ENCODE peak calls at places on chromosomes 16 and 17, in four cellular contexts. One of them, this sample, is unnamed.

GRCh38 chr16:15775663-15776304 is 81.0 kb downstream of the MYH11 start:
- DNase-seq in heart left ventricle: no peak
- DNase-seq in CD8-positive, alpha-beta memory T cell: no peak
- DNase-seq in dorsolateral prefrontal cortex: no peak
- DNase-seq in this sample: no peak

GRCh38 chr17:33459078-33459940 is 166.2 kb upstream of the ASIC2 start:
- DNase-seq in heart left ventricle: no peak
- DNase-seq in CD8-positive, alpha-beta memory T cell: no peak
- DNase-seq in dorsolateral prefrontal cortex: no peak
- DNase-seq in this sample: no peak

GRCh38 chr17:50659220-50659619 is 24.5 kb downstream of the ABCC3 start:
- DNase-seq in heart left ventricle: no peak
- DNase-seq in CD8-positive, alpha-beta memory T cell: no peak
- DNase-seq in dorsolateral prefrontal cortex: no peak
- DNase-seq in this sample: no peak

GRCh38 chr16:23391381-23392222 is 61.4 kb downstream of the COG7 start:
- DNase-seq in heart left ventricle: no peak
- DNase-seq in CD8-positive, alpha-beta memory T cell: peak
- DNase-seq in dorsolateral prefrontal cortex: no peak
- DNase-seq in this sample: no peak

GRCh38 chr16:15521390-15521757 is 87.0 kb downstream of the BMERB1 start:
- DNase-seq in heart left ventricle: no peak
- DNase-seq in CD8-positive, alpha-beta memory T cell: no peak
- DNase-seq in dorsolateral prefrontal cortex: no peak
- DNase-seq in this sample: no peak

GRCh38 chr17:3695723-3696411 is at the start of gene P2RX5:
- DNase-seq in heart left ventricle: no peak
- DNase-seq in CD8-positive, alpha-beta memory T cell: peak
- DNase-seq in dorsolateral prefrontal cortex: no peak
- DNase-seq in this sample: no peak

GRCh38 chr16:30902070-30902972 is 5.9 kb downstream of the CTF1 start:
- DNase-seq in heart left ventricle: peak
- DNase-seq in CD8-positive, alpha-beta memory T cell: peak
- DNase-seq in dorsolateral prefrontal cortex: peak
- DNase-seq in this sample: no peak

GRCh38 chr17:3012926-3013581 is 50.4 kb downstream of the OR1D5 start:
- DNase-seq in heart left ventricle: peak
- DNase-seq in CD8-positive, alpha-beta memory T cell: peak
- DNase-seq in dorsolateral prefrontal cortex: peak
- DNase-seq in this sample: no peak

GRCh38 chr16:60945225-60945624 is 1091.0 kb downstream of the CDH8 start:
- DNase-seq in heart left ventricle: no peak
- DNase-seq in CD8-positive, alpha-beta memory T cell: no peak
- DNase-seq in dorsolateral prefrontal cortex: no peak
- DNase-seq in this sample: no peak

GRCh38 chr17:67700037-67700436 is 17.7 kb upstream of the NOL11 start:
- DNase-seq in heart left ventricle: no peak
- DNase-seq in CD8-positive, alpha-beta memory T cell: no peak
- DNase-seq in dorsolateral prefrontal cortex: no peak
- DNase-seq in this sample: no peak

GRCh38 chr17:21027031-21027430 is 15.8 kb downstream of the USP22 start:
- DNase-seq in heart left ventricle: no peak
- DNase-seq in CD8-positive, alpha-beta memory T cell: no peak
- DNase-seq in dorsolateral prefrontal cortex: no peak
- DNase-seq in this sample: no peak

GRCh38 chr17:38619451-38619795 is 13.7 kb upstream of the SRCIN1 start:
- DNase-seq in heart left ventricle: no peak
- DNase-seq in CD8-positive, alpha-beta memory T cell: no peak
- DNase-seq in dorsolateral prefrontal cortex: no peak
- DNase-seq in this sample: no peak

GRCh38 chr17:7306911-7307685 is at the start of gene EIF5A:
- DNase-seq in heart left ventricle: peak
- DNase-seq in CD8-positive, alpha-beta memory T cell: peak
- DNase-seq in dorsolateral prefrontal cortex: peak
- DNase-seq in this sample: peak

GRCh38 chr17:75878174-75878998 is at the start of gene TRIM47:
- DNase-seq in heart left ventricle: peak
- DNase-seq in CD8-positive, alpha-beta memory T cell: no peak
- DNase-seq in dorsolateral prefrontal cortex: peak
- DNase-seq in this sample: no peak

GRCh38 chr17:21549107-21549687 is 143.1 kb upstream of the KCNJ18 start:
- DNase-seq in heart left ventricle: no peak
- DNase-seq in CD8-positive, alpha-beta memory T cell: no peak
- DNase-seq in dorsolateral prefrontal cortex: no peak
- DNase-seq in this sample: no peak

GRCh38 chr16:66551362-66551761 is 1.0 kb upstream of the CKLF start:
- DNase-seq in heart left ventricle: no peak
- DNase-seq in CD8-positive, alpha-beta memory T cell: peak
- DNase-seq in dorsolateral prefrontal cortex: no peak
- DNase-seq in this sample: no peak

GRCh38 chr17:57881783-57882291 is 32.0 kb upstream of the MRPS23 start:
- DNase-seq in heart left ventricle: peak
- DNase-seq in CD8-positive, alpha-beta memory T cell: no peak
- DNase-seq in dorsolateral prefrontal cortex: no peak
- DNase-seq in this sample: no peak

GRCh38 chr16:79592150-79592549 is 8.4 kb downstream of the MAF start:
- DNase-seq in heart left ventricle: no peak
- DNase-seq in CD8-positive, alpha-beta memory T cell: no peak
- DNase-seq in dorsolateral prefrontal cortex: no peak
- DNase-seq in this sample: no peak

GRCh38 chr17:50047488-50048126 is 8.3 kb upstream of the ITGA3 start:
- DNase-seq in heart left ventricle: peak
- DNase-seq in CD8-positive, alpha-beta memory T cell: no peak
- DNase-seq in dorsolateral prefrontal cortex: peak
- DNase-seq in this sample: no peak

GRCh38 chr16:50160495-50161164 is 7.5 kb downstream of the TENT4B start:
- DNase-seq in heart left ventricle: no peak
- DNase-seq in CD8-positive, alpha-beta memory T cell: no peak
- DNase-seq in dorsolateral prefrontal cortex: no peak
- DNase-seq in this sample: no peak

GRCh38 chr16:4316732-4317461 is 1.0 kb downstream of the GLIS2 start:
- DNase-seq in heart left ventricle: peak
- DNase-seq in CD8-positive, alpha-beta memory T cell: no peak
- DNase-seq in dorsolateral prefrontal cortex: peak
- DNase-seq in this sample: no peak

GRCh38 chr17:61251939-61252865 is 147.4 kb upstream of the TBX2 start:
- DNase-seq in heart left ventricle: peak
- DNase-seq in CD8-positive, alpha-beta memory T cell: no peak
- DNase-seq in dorsolateral prefrontal cortex: peak
- DNase-seq in this sample: peak

GRCh38 chr17:41893384-41893783 is 25.4 kb downstream of the ACLY start:
- DNase-seq in heart left ventricle: no peak
- DNase-seq in CD8-positive, alpha-beta memory T cell: no peak
- DNase-seq in dorsolateral prefrontal cortex: no peak
- DNase-seq in this sample: no peak
- H3K4me3 ChIP-seq in heart left ventricle: no peak
- H3K4me3 ChIP-seq in CD8-positive, alpha-beta memory T cell: no peak
- H3K4me3 ChIP-seq in dorsolateral prefrontal cortex: no peak
- H3K4me3 ChIP-seq in this sample: no peak

GRCh38 chr16:47134550-47134949 is 9.2 kb downstream of the NETO2 start:
- DNase-seq in heart left ventricle: no peak
- DNase-seq in CD8-positive, alpha-beta memory T cell: no peak
- DNase-seq in dorsolateral prefrontal cortex: no peak
- DNase-seq in this sample: no peak

GRCh38 chr16:47139561-47140185 is 4.1 kb downstream of the NETO2 start:
- DNase-seq in heart left ventricle: no peak
- DNase-seq in CD8-positive, alpha-beta memory T cell: no peak
- DNase-seq in dorsolateral prefrontal cortex: no peak
- DNase-seq in this sample: no peak

GRCh38 chr16:47132310-47132709 is 11.4 kb downstream of the NETO2 start:
- DNase-seq in heart left ventricle: no peak
- DNase-seq in CD8-positive, alpha-beta memory T cell: no peak
- DNase-seq in dorsolateral prefrontal cortex: no peak
- DNase-seq in this sample: no peak

GRCh38 chr16:47140686-47141085 is 3.1 kb downstream of the NETO2 start:
- DNase-seq in heart left ventricle: no peak
- DNase-seq in CD8-positive, alpha-beta memory T cell: no peak
- DNase-seq in dorsolateral prefrontal cortex: no peak
- DNase-seq in this sample: no peak

GRCh38 chr16:47136101-47136820 is 7.5 kb downstream of the NETO2 start:
- DNase-seq in heart left ventricle: no peak
- DNase-seq in CD8-positive, alpha-beta memory T cell: no peak
- DNase-seq in dorsolateral prefrontal cortex: no peak
- DNase-seq in this sample: no peak
- H3K4me3 ChIP-seq in heart left ventricle: no peak
- H3K4me3 ChIP-seq in CD8-positive, alpha-beta memory T cell: no peak
- H3K4me3 ChIP-seq in dorsolateral prefrontal cortex: no peak
- H3K4me3 ChIP-seq in this sample: no peak

GRCh38 chr16:70418274-70418992 is 20.5 kb downstream of the ST3GAL2 start:
- DNase-seq in heart left ventricle: no peak
- DNase-seq in CD8-positive, alpha-beta memory T cell: no peak
- DNase-seq in dorsolateral prefrontal cortex: no peak
- DNase-seq in this sample: no peak
- H3K4me3 ChIP-seq in heart left ventricle: no peak
- H3K4me3 ChIP-seq in CD8-positive, alpha-beta memory T cell: peak
- H3K4me3 ChIP-seq in dorsolateral prefrontal cortex: no peak
- H3K4me3 ChIP-seq in this sample: no peak

GRCh38 chr17:44359458-44360143 is 4.1 kb downstream of the FAM171A2 start:
- DNase-seq in heart left ventricle: no peak
- DNase-seq in CD8-positive, alpha-beta memory T cell: no peak
- DNase-seq in dorsolateral prefrontal cortex: no peak
- DNase-seq in this sample: no peak

GRCh38 chr17:44361292-44362055 is 2.2 kb downstream of the FAM171A2 start:
- DNase-seq in heart left ventricle: no peak
- DNase-seq in CD8-positive, alpha-beta memory T cell: no peak
- DNase-seq in dorsolateral prefrontal cortex: no peak
- DNase-seq in this sample: no peak

GRCh38 chr17:44362056-44362355 is 1.6 kb downstream of the FAM171A2 start:
- DNase-seq in heart left ventricle: no peak
- DNase-seq in CD8-positive, alpha-beta memory T cell: no peak
- DNase-seq in dorsolateral prefrontal cortex: no peak
- DNase-seq in this sample: no peak

GRCh38 chr17:44360144-44360533 is 3.5 kb downstream of the FAM171A2 start:
- DNase-seq in heart left ventricle: no peak
- DNase-seq in CD8-positive, alpha-beta memory T cell: no peak
- DNase-seq in dorsolateral prefrontal cortex: no peak
- DNase-seq in this sample: no peak

GRCh38 chr17:44360826-44361225 is 2.8 kb downstream of the FAM171A2 start:
- DNase-seq in heart left ventricle: no peak
- DNase-seq in CD8-positive, alpha-beta memory T cell: no peak
- DNase-seq in dorsolateral prefrontal cortex: no peak
- DNase-seq in this sample: peak
- H3K4me3 ChIP-seq in heart left ventricle: no peak
- H3K4me3 ChIP-seq in CD8-positive, alpha-beta memory T cell: no peak
- H3K4me3 ChIP-seq in dorsolateral prefrontal cortex: no peak
- H3K4me3 ChIP-seq in this sample: no peak